ENCODE peak calls at places on chromosomes 11 and 22, in five cellular contexts. M is CD8-positive, alpha-beta T cell; I is cardiac fibroblast; A is A549; Q is colonic mucosa. T is an unnamed sample.

GRCh38 chr11:126186708-126187481 is 24.6 kb downstream of the RPUSD4 start:
- DNase-seq in M (no peak), I (peak), A (no peak), Q (no peak), T (no peak)

GRCh38 chr11:30960387-30960992 is 374.3 kb upstream of the MPPED2 start:
- DNase-seq in M (no peak), I (peak), A (peak), Q (no peak), T (peak)

GRCh38 chr11:35593143-35593542 is 25.1 kb upstream of the FJX1 start:
- DNase-seq in M (no peak), I (peak), A (no peak), Q (no peak), T (peak)

GRCh38 chr11:18696638-18697225 is 1.8 kb upstream of the TMEM86A start:
- DNase-seq in M (no peak), I (no peak), A (no peak), Q (no peak), T (peak)

GRCh38 chr22:45604239-45604711 is 67.4 kb upstream of the ATXN10 start:
- DNase-seq in M (no peak), I (no peak), A (peak), Q (no peak), T (peak)

GRCh38 chr11:26944866-26945664 is 48.8 kb upstream of the FIBIN start:
- DNase-seq in M (no peak), I (peak), A (no peak), Q (no peak), T (no peak)

GRCh38 chr11:11244470-11245080 is 108.5 kb downstream of the CSNK2A3 start:
- DNase-seq in M (no peak), I (no peak), A (no peak), Q (no peak), T (no peak)

GRCh38 chr22:19663286-19663815 is 51.0 kb upstream of the SEPTIN5 start:
- DNase-seq in M (no peak), I (peak), A (no peak), Q (peak), T (peak)

GRCh38 chr11:620201-620600 is 4.5 kb upstream of the IRF7 start:
- DNase-seq in M (no peak), I (no peak), A (no peak), Q (no peak), T (no peak)

GRCh38 chr11:106988151-106988806 is 30.0 kb downstream of the GUCY1A2 start:
- DNase-seq in M (no peak), I (peak), A (no peak), Q (no peak), T (peak)

GRCh38 chr22:50696799-50697561 is 24.4 kb downstream of the SHANK3 start:
- DNase-seq in M (no peak), I (peak), A (no peak), Q (no peak), T (peak)

GRCh38 chr22:28181332-28181731 is 262.3 kb upstream of the PITPNB start:
- DNase-seq in M (no peak), I (peak), A (no peak), Q (no peak), T (no peak)

GRCh38 chr22:36916034-36916433 is 2.6 kb downstream of the CSF2RB start:
- DNase-seq in M (no peak), I (no peak), A (no peak), Q (no peak), T (no peak)

GRCh38 chr22:36912694-36913430 is 566 bp upstream of the CSF2RB start:
- DNase-seq in M (no peak), I (no peak), A (no peak), Q (no peak), T (no peak)

GRCh38 chr22:36913431-36914382 is at the start of gene CSF2RB:
- DNase-seq in M (no peak), I (peak), A (no peak), Q (peak), T (no peak)

GRCh38 chr22:36911887-36912661 is 1.4 kb upstream of the CSF2RB start:
- DNase-seq in M (no peak), I (peak), A (no peak), Q (no peak), T (no peak)

GRCh38 chr22:36914383-36914752 is 940 bp downstream of the CSF2RB start:
- DNase-seq in M (no peak), I (no peak), A (no peak), Q (no peak), T (no peak)
- H3K4me3 ChIP-seq in M (no peak), I (no peak), A (no peak), Q (peak), T (no peak)

GRCh38 chr22:32870474-32870873 is 69.0 kb downstream of the TIMP3 start:
- DNase-seq in M (no peak), I (no peak), A (no peak), Q (no peak), T (no peak)

GRCh38 chr22:32864041-32864440 is 62.5 kb downstream of the TIMP3 start:
- DNase-seq in M (no peak), I (no peak), A (no peak), Q (no peak), T (no peak)

GRCh38 chr22:32864596-32864995 is 63.1 kb downstream of the TIMP3 start:
- DNase-seq in M (no peak), I (no peak), A (no peak), Q (no peak), T (no peak)

GRCh38 chr22:32868928-32869327 is 67.4 kb downstream of the TIMP3 start:
- DNase-seq in M (no peak), I (no peak), A (no peak), Q (no peak), T (no peak)

GRCh38 chr22:32866953-32867352 is 65.4 kb downstream of the TIMP3 start:
- DNase-seq in M (no peak), I (no peak), A (no peak), Q (no peak), T (no peak)
- TF ChIP-seq CTCF in M (no peak), I (no peak), A (no peak), Q (no peak), T (no peak)

DNA sequence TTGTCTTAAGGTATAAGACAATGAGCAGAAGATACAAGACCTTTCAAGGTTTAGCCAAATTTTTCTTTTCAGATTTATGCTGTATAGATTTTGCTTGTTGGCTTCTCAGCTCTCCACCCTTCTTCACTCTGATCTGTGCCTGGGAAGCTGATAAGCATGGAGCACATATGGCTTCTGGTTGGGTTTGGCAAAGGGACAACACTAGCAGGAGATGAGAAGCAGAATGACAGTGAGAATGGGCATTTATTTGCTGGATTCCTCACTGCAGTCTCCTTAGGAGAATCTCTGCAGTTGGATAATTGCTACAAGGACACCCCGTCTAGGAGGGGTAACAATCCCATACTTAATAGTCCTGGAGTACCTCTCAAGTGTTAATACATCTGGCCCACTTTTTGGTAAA is 474.8 kb upstream of the CCDC90B start:
- DNase-seq in M (no peak), I (no peak), A (no peak), Q (no peak), T (no peak)
- H3K4me3 ChIP-seq in M (no peak), I (no peak), A (no peak), Q (no peak), T (no peak)

GRCh38 chr11:73277467-73277866 is 5.3 kb downstream of the P2RY6 start:
- DNase-seq in M (no peak), I (no peak), A (no peak), Q (no peak), T (no peak)
- TF ChIP-seq CTCF in M (no peak), I (no peak), A (no peak), Q (no peak), T (no peak)

GRCh38 chr11:77035580-77035979 is 1.4 kb downstream of the B3GNT6 start:
- DNase-seq in M (no peak), I (no peak), A (peak), Q (peak), T (peak)
- H3K4me3 ChIP-seq in M (no peak), I (no peak), A (no peak), Q (peak), T (no peak)

GRCh38 chr11:93196816-93197382 is 892 bp downstream of the SLC36A4 start:
- DNase-seq in M (no peak), I (no peak), A (no peak), Q (no peak), T (peak)
- TF ChIP-seq CTCF in M (peak), I (peak), A (no peak), Q (no peak), T (peak)

GRCh38 chr22:24823787-24824186 is 17.8 kb downstream of the SGSM1 start:
- DNase-seq in M (no peak), I (no peak), A (no peak), Q (no peak), T (no peak)
- H3K4me3 ChIP-seq in M (no peak), I (no peak), A (no peak), Q (no peak), T (no peak)

T was measured in epithelial cell of esophagus.